ENCODE peak calls at places on chromosomes 12 and 14, in six cellular contexts. One of them, this sample, is unnamed.

GRCh38 chr12:96578526-96579125 is 89.2 kb downstream of the CFAP54 start:
- DNase-seq in NCI-H2029 treated with DMSO at 0.1 percent for 48 hours: peak
- DNase-seq in T47D: peak
- DNase-seq in PC-3: peak
- DNase-seq in thoracic aorta: no peak
- DNase-seq in ureter: no peak
- DNase-seq in this sample: no peak

GRCh38 chr12:130127909-130128763 is 34.1 kb upstream of the FZD10 start:
- DNase-seq in NCI-H2029 treated with DMSO at 0.1 percent for 48 hours: no peak
- DNase-seq in T47D: no peak
- DNase-seq in PC-3: no peak
- DNase-seq in thoracic aorta: no peak
- DNase-seq in ureter: peak
- DNase-seq in this sample: no peak

GRCh38 chr14:67457782-67458181 is 30.7 kb downstream of the TMEM229B start:
- DNase-seq in NCI-H2029 treated with DMSO at 0.1 percent for 48 hours: peak
- DNase-seq in T47D: peak
- DNase-seq in PC-3: peak
- DNase-seq in thoracic aorta: no peak
- DNase-seq in ureter: no peak
- DNase-seq in this sample: no peak

GRCh38 chr12:25712169-25712568 is 159.1 kb upstream of the LMNTD1 start:
- DNase-seq in NCI-H2029 treated with DMSO at 0.1 percent for 48 hours: no peak
- DNase-seq in T47D: no peak
- DNase-seq in PC-3: no peak
- DNase-seq in thoracic aorta: no peak
- DNase-seq in ureter: no peak
- DNase-seq in this sample: no peak

GRCh38 chr14:73795974-73796373 is 55.7 kb upstream of the PTGR2 start:
- DNase-seq in NCI-H2029 treated with DMSO at 0.1 percent for 48 hours: no peak
- DNase-seq in T47D: no peak
- DNase-seq in PC-3: peak
- DNase-seq in thoracic aorta: no peak
- DNase-seq in ureter: no peak
- DNase-seq in this sample: peak

GRCh38 chr12:123519151-123520001 is 14.1 kb downstream of the RILPL1 start:
- DNase-seq in NCI-H2029 treated with DMSO at 0.1 percent for 48 hours: no peak
- DNase-seq in T47D: peak
- DNase-seq in PC-3: no peak
- DNase-seq in thoracic aorta: peak
- DNase-seq in ureter: peak
- DNase-seq in this sample: no peak

GRCh38 chr12:117377758-117378157 is 16.3 kb upstream of the NOS1 start:
- DNase-seq in NCI-H2029 treated with DMSO at 0.1 percent for 48 hours: peak
- DNase-seq in T47D: no peak
- DNase-seq in PC-3: peak
- DNase-seq in thoracic aorta: no peak
- DNase-seq in ureter: no peak
- DNase-seq in this sample: no peak

GRCh38 chr12:53483225-53483978 is 15.9 kb downstream of the MAP3K12 start:
- DNase-seq in NCI-H2029 treated with DMSO at 0.1 percent for 48 hours: no peak
- DNase-seq in T47D: no peak
- DNase-seq in PC-3: no peak
- DNase-seq in thoracic aorta: no peak
- DNase-seq in ureter: no peak
- DNase-seq in this sample: no peak

GRCh38 chr14:55512421-55512820 is 67.6 kb upstream of the KTN1 start:
- DNase-seq in NCI-H2029 treated with DMSO at 0.1 percent for 48 hours: no peak
- DNase-seq in T47D: no peak
- DNase-seq in PC-3: no peak
- DNase-seq in thoracic aorta: no peak
- DNase-seq in ureter: no peak
- DNase-seq in this sample: no peak

GRCh38 chr12:57822392-57823130 is 4.0 kb upstream of the AVIL start:
- DNase-seq in NCI-H2029 treated with DMSO at 0.1 percent for 48 hours: no peak
- DNase-seq in T47D: no peak
- DNase-seq in PC-3: no peak
- DNase-seq in thoracic aorta: no peak
- DNase-seq in ureter: no peak
- DNase-seq in this sample: no peak